ENCODE peak calls at places on chromosomes 13 and 19, in four cellular contexts. M is psoas muscle, V is tibial artery, K is fibroblast of mammary gland. J is an unnamed sample.
A peak's percentile ranks its signal among the peaks of the same experiment; 100 is the strongest.

GRCh38 chr19:35545855-35546381 is 492 bp downstream of the TMEM147 start:
- DNase-seq in V (no peak), K (no peak), M (peak; percentile 60), J (no peak)

GRCh38 chr19:8367327-8368001 is 3.5 kb downstream of the ANGPTL4 start:
- DNase-seq in K (peak; percentile 96), M (peak; percentile 96), V (peak; percentile 81), J (peak; percentile 89)

GRCh38 chr13:69264362-69265334 is 843.0 kb upstream of the ATXN8OS start:
- DNase-seq in M (no peak), K (no peak), V (no peak), J (no peak)

GRCh38 chr19:16315825-16316505 is 8.7 kb upstream of the KLF2 start:
- DNase-seq in M (no peak), V (peak; percentile 78), K (peak; percentile 99), J (peak; percentile 96)

GRCh38 chr13:80386592-80386991 is 45.7 kb upstream of the SPRY2 start:
- DNase-seq in K (no peak), V (no peak), M (no peak), J (no peak)

GRCh38 chr19:58084596-58085347 is 13.3 kb downstream of the ZSCAN18 start:
- DNase-seq in V (no peak), M (no peak), K (no peak), J (no peak)

GRCh38 chr13:73625562-73626339 is 508.5 kb downstream of the KLF12 start:
- DNase-seq in K (no peak), V (no peak), M (no peak), J (no peak)

GRCh38 chr19:1131718-1132552 is 28.1 kb downstream of the GPX4 start:
- DNase-seq in V (peak; percentile 92), M (peak; percentile 90), K (peak; percentile 87), J (peak; percentile 50)

GRCh38 chr13:44697058-44697457 is 120.9 kb upstream of the TSC22D1 start:
- DNase-seq in V (no peak), K (no peak), M (no peak), J (no peak)

GRCh38 chr19:16325671-16326400 is 1.2 kb downstream of the KLF2 start:
- DNase-seq in M (peak; percentile 70), K (no peak), V (peak; percentile 78), J (no peak)

DNA sequence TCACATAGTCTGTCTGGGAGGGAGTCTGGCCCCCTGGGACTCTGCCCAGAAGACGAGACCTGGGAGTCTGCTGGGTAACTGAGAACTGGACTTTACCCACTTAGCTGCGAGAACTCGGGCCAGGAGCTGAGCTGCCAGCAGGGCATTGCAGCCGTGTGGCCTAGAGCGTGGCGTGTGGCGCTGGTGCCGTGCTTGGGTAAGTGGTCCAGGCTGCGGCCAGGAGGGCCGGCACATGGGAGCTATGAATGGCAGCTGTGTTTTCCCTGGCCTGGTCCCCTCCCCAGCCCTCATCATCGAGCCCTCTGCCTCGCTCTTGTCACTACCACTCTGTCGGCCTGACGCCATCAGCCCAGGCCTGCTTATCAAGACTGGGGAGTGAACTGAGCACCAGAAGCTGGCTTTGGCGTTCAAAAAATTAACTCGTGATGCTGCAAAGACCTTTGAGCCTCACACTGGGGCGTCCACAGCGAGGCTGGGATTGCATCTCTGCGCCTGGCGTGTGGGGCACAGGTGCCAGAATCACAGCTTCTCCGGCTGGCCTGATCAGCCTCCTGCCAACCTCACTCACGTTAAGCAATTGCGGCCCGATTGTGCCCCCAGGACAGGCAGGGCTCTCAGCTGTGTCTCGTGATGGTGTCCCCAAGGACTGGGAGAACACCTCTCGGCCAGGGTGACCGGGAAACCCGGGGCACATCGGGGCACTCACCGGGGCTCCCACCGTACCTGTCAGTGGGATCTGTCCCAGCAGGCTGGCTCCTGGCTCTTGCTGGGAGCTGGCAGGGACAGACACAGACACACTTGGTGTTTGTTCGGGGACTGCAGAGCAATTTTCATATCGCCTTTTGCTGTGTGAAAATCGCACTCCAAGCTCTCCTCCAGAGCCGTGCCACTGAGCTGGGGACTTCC is 85.9 kb downstream of the KDM4B start:
- DNase-seq in K (no peak), M (peak; percentile 42), V (no peak), J (no peak)
- H3K4me3 ChIP-seq in K (no peak overlapping the region), M (no peak overlapping the region), V (no peak overlapping the region), J (no peak overlapping the region)

GRCh38 chr19:10835089-10835753 is 791 bp downstream of the TMED1 start:
- DNase-seq in M (peak; percentile 77), K (no peak), V (no peak), J (no peak)

GRCh38 chr19:10832659-10833296 is 3.2 kb downstream of the TMED1 start:
- DNase-seq in M (no peak), K (no peak), V (no peak), J (no peak)

GRCh38 chr19:10838377-10838776 is 2.4 kb upstream of the TMED1 start:
- DNase-seq in K (no peak), M (no peak), V (no peak), J (no peak)

GRCh38 chr19:10836478-10837325 is 690 bp upstream of the TMED1 start:
- DNase-seq in V (peak; percentile 92), K (peak; percentile 84), M (peak; percentile 96), J (no peak)

GRCh38 chr19:10835754-10836477 is at the start of gene TMED1:
- DNase-seq in V (peak; percentile 100), K (peak; percentile 99), M (peak; percentile 100), J (peak; percentile 92)
- TF ChIP-seq CTCF in V (peak; percentile 17), K (no peak), M (peak; percentile 29), J (peak; percentile 24)

GRCh38 chr19:46604781-46605355 is 3.7 kb downstream of the CALM3 start:
- DNase-seq in M (no peak), K (no peak), V (peak; percentile 94), J (no peak)

GRCh38 chr19:46605356-46605821 is 4.3 kb downstream of the CALM3 start:
- DNase-seq in V (peak; percentile 79), K (no peak), M (no peak), J (no peak)

GRCh38 chr19:46602392-46603194 is 1.5 kb downstream of the CALM3 start:
- DNase-seq in M (no peak), K (no peak), V (peak; percentile 73), J (no peak)

GRCh38 chr19:46603195-46603637 is 2.1 kb downstream of the CALM3 start:
- DNase-seq in V (peak; percentile 71), K (no peak), M (no peak), J (no peak)

DNA sequence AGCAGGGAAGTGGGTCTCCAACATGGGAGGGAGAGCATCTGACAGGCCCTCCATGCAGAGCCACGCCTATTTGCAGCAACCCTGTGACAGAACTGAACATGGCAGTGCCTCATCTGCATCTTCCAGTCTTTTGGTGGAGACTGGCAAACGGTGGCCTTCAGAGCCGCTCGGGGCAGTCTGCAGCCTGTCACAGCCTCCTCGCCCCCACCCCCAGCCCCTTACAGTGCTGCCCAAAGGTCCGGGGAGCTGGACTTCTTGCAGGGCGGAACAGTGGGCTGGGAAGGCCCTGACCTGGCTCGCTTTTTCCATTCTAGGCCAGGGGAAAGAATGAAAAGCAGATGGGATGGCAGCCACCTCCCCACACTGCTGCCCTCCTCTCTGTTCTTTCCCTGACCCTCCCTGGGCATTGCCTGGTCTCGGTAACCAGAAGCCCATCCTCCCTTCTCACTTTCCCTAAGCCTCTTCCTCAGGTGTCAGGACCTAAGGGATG is 2.7 kb downstream of the CALM3 start:
- DNase-seq in K (no peak), M (no peak), V (no peak), J (no peak)
- H3K4me3 ChIP-seq in K (peak overlapping the region; percentile 2), M (peak overlapping the region; percentile 82), V (peak overlapping the region; percentile 100), J (peak overlapping the region; percentile 89)

GRCh38 chr19:17932485-17933338 is at the start of gene CCDC124:
- DNase-seq in K (peak; percentile 88), V (peak; percentile 92), M (peak; percentile 95), J (peak; percentile 38)
- TF ChIP-seq CTCF in K (peak; percentile 84), V (peak; percentile 60), M (peak; percentile 86), J (peak; percentile 97)

GRCh38 chr19:49892716-49893115 is 4.0 kb downstream of the IL4I1 start:
- DNase-seq in M (no peak), K (no peak), V (no peak), J (no peak)
- H3K4me3 ChIP-seq in M (no peak overlapping the region), K (no peak overlapping the region), V (no peak overlapping the region), J (no peak overlapping the region)

GRCh38 chr13:32314271-32314967 is 744 bp downstream of the ZAR1L start:
- DNase-seq in M (peak; percentile 57), K (no peak), V (peak; percentile 71), J (no peak)

GRCh38 chr13:32309312-32309711 is 5.9 kb downstream of the ZAR1L start:
- DNase-seq in M (no peak), V (no peak), K (no peak), J (no peak)

GRCh38 chr13:32311188-32311897 is 3.8 kb downstream of the ZAR1L start:
- DNase-seq in M (peak; percentile 49), K (no peak), V (no peak), J (no peak)

GRCh38 chr13:32305646-32306045 is 9.5 kb downstream of the ZAR1L start:
- DNase-seq in K (no peak), M (no peak), V (no peak), J (no peak)

GRCh38 chr13:32309812-32310706 is 5.1 kb downstream of the ZAR1L start:
- DNase-seq in M (no peak), V (no peak), K (peak; percentile 76), J (no peak)
- TF ChIP-seq CTCF in M (peak; percentile 74), V (peak; percentile 69), K (peak; percentile 76), J (peak; percentile 58)